ENCODE peak calls at places on chromosomes 11 and 22, in six cellular contexts. T, A, S, Q, I and V are unnamed samples.

GRCh38 chr22:47570300-47570685 is 807.8 kb downstream of the TBC1D22A start:
- DNase-seq in T (no peak), I (no peak), S (no peak), Q (no peak), A (no peak), V (no peak)

GRCh38 chr11:94405062-94405461 is 3.8 kb upstream of the GPR83 start:
- DNase-seq in T (no peak), Q (no peak), A (no peak), I (no peak), S (no peak), V (no peak)

GRCh38 chr11:107293677-107294344 is 163.8 kb downstream of the CWF19L2 start:
- DNase-seq in S (no peak), I (no peak), Q (no peak), T (no peak), A (peak; percentile 5), V (no peak)

GRCh38 chr22:38850941-38851849 is 7.4 kb upstream of the NPTXR start:
- DNase-seq in S (peak; percentile 59), A (peak; percentile 44), T (no peak), I (no peak), Q (no peak), V (peak; percentile 20)

GRCh38 chr11:35242412-35242811 is 103.4 kb downstream of the CD44 start:
- DNase-seq in A (peak; percentile 31), Q (no peak), I (no peak), S (no peak), T (peak; percentile 32), V (no peak)

GRCh38 chr11:20337526-20338154 is 25.9 kb upstream of the HTATIP2 start:
- DNase-seq in A (peak; percentile 20), T (no peak), S (peak; percentile 38), Q (no peak), I (no peak), V (no peak)

GRCh38 chr11:88979641-88980040 is 86.1 kb downstream of the GRM5 start:
- DNase-seq in T (peak; percentile 18), Q (no peak), S (no peak), I (no peak), A (no peak), V (peak; percentile 51)

GRCh38 chr11:8812438-8812837 is 98.6 kb upstream of the AKIP1 start:
- DNase-seq in A (no peak), I (no peak), T (no peak), Q (peak; percentile 44), S (no peak), V (no peak)

GRCh38 chr11:64900263-64900678 is 16.7 kb downstream of the ATG2A start:
- DNase-seq in A (no peak), I (no peak), T (no peak), Q (no peak), S (peak; percentile 59), V (no peak)

GRCh38 chr11:64856382-64857227 is 12.2 kb upstream of the CDC42BPG start:
- DNase-seq in A (peak; percentile 69), S (peak; percentile 81), T (no peak), I (no peak), Q (peak; percentile 53), V (no peak)

GRCh38 chr22:39290724-39291161 is 28.7 kb downstream of the RPL3 start:
- DNase-seq in T (no peak), Q (no peak), I (peak; percentile 81), A (peak; percentile 45), S (peak; percentile 59), V (no peak)

GRCh38 chr11:134581966-134582787 is 170.1 kb upstream of the B3GAT1 start:
- DNase-seq in Q (no peak), A (no peak), T (no peak), S (no peak), I (no peak), V (no peak)

GRCh38 chr11:117843666-117844484 is 19.3 kb upstream of the FXYD2 start:
- DNase-seq in I (peak; percentile 84), A (peak; percentile 56), Q (peak; percentile 87), T (no peak), S (peak; percentile 18), V (peak; percentile 20)

GRCh38 chr22:36425977-36426523 is 38.3 kb upstream of the MYH9 start:
- DNase-seq in A (no peak), Q (peak; percentile 50), I (no peak), T (no peak), S (no peak), V (no peak)

GRCh38 chr11:772429-773390 is 4.6 kb downstream of the GATD1 start:
- DNase-seq in S (no peak), T (no peak), A (no peak), Q (no peak), I (no peak), V (no peak)

GRCh38 chr11:86119062-86119461 is 50.2 kb upstream of the PICALM start:
- DNase-seq in Q (no peak), T (no peak), A (no peak), I (no peak), S (no peak), V (no peak)

GRCh38 chr11:75667831-75668507 is 869 bp downstream of the MAP6 start:
- DNase-seq in I (no peak), S (peak; percentile 35), T (no peak), Q (peak; percentile 33), A (peak; percentile 12), V (no peak)

GRCh38 chr11:45722144-45722543 is 56.7 kb upstream of the CHST1 start:
- DNase-seq in Q (no peak), A (no peak), I (no peak), T (no peak), S (no peak), V (no peak)

GRCh38 chr22:44192098-44192810 is 11.5 kb downstream of the PARVG start:
- DNase-seq in T (no peak), I (no peak), S (no peak), A (peak; percentile 2), Q (no peak), V (no peak)

GRCh38 chr11:81578571-81578970 is 1155.1 kb downstream of the FAM181B start:
- DNase-seq in T (no peak), S (no peak), A (no peak), Q (no peak), I (no peak), V (no peak)

GRCh38 chr22:48711031-48711431 is 1116.6 kb downstream of the BRD1 start:
- DNase-seq in Q (no peak), S (no peak), I (no peak), A (no peak), T (no peak), V (no peak)

GRCh38 chr11:16928052-16928451 is 86.2 kb downstream of the PLEKHA7 start:
- DNase-seq in T (no peak), S (no peak), Q (no peak), I (no peak), A (no peak), V (no peak)

GRCh38 chr22:44147821-44148574 is 32.7 kb upstream of the PARVG start:
- DNase-seq in S (no peak), Q (no peak), T (no peak), A (peak; percentile 18), I (no peak), V (no peak)

GRCh38 chr22:39266398-39267030 is 21.7 kb upstream of the PDGFB start:
- DNase-seq in T (no peak), A (peak; percentile 22), Q (no peak), S (no peak), I (no peak), V (no peak)

GRCh38 chr22:44186121-44186510 is 5.4 kb downstream of the PARVG start:
- DNase-seq in T (no peak), S (no peak), A (no peak), Q (no peak), I (no peak), V (no peak)

GRCh38 chr11:35334385-35335090 is 84.8 kb downstream of the SLC1A2 start:
- DNase-seq in A (no peak), I (no peak), T (no peak), S (no peak), Q (no peak), V (no peak)

GRCh38 chr11:75547617-75548054 is 14.4 kb upstream of the SERPINH1 start:
- DNase-seq in T (no peak), Q (peak; percentile 61), I (no peak), A (no peak), S (peak; percentile 89), V (no peak)

GRCh38 chr11:26134481-26135355 is 197.2 kb upstream of the ANO3 start:
- DNase-seq in S (no peak), T (no peak), A (peak; percentile 31), Q (no peak), I (no peak), V (no peak)
- TF ChIP-seq CTCF in S (no peak), T (peak; percentile 37), A (peak; percentile 61), Q (no peak), I (no peak), V (peak; percentile 45)

DNA sequence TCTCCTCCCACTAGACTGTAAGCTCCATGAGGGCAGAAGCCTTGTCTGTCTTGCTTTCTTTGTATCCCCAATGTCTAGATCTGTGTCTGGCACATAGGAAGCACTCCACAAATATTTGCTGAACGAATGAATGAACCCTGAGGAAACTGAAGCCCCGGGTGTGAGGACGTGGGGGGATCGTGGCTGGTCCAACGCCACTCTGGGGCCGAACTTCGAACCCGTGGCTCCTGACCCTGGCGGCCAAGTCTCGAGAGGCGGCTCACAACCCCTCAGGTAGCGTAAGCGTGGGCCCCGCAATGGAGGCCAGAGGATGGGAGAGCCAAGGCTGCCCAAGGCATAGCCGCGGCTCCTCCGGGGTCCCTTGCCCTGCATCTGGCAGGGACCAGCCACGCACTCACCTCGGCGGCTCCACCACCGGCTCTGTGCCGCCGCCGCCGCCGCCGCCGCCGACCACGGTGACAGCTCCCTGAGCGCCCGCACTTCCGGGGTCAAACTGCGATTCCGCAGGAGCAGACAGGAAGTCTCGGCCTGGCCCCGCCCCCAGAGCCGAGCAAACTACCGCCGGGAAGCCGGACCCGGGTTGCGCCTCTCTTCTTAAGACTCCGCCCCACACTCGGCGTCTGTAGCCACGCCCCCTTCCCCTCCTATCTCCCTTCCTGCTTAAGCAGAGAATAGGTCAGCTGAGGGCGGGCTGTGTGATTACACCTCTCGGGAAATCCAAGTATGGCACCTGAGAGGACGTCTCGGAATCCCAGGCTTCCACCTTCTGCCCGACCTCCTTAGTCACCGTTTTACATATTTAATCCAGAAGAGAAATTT is at the start of gene ASCC2:
- DNase-seq in S (peak; percentile 91), A (peak; percentile 96), Q (peak; percentile 99), T (peak; percentile 82), I (peak; percentile 98), V (peak; percentile 85)
- TF ChIP-seq CTCF in S (no peak), A (no peak), Q (no peak), T (no peak), I (peak; percentile 29), V (no peak)

GRCh38 chr11:125869526-125869925 is 17.9 kb upstream of the HYLS1 start:
- DNase-seq in Q (no peak), I (no peak), S (no peak), A (no peak), T (no peak), V (no peak)
- TF ChIP-seq CTCF in Q (no peak), I (no peak), S (no peak), A (no peak), T (no peak), V (no peak)

GRCh38 chr11:123475478-123475877 is 45.4 kb downstream of the GRAMD1B start:
- DNase-seq in T (no peak), I (no peak), A (peak; percentile 50), S (peak; percentile 22), Q (no peak), V (no peak)

GRCh38 chr11:123477205-123477907 is 47.3 kb downstream of the GRAMD1B start:
- DNase-seq in A (no peak), I (no peak), T (no peak), S (no peak), Q (no peak), V (no peak)

GRCh38 chr11:123479048-123479837 is 49.2 kb downstream of the GRAMD1B start:
- DNase-seq in Q (no peak), I (no peak), S (no peak), A (no peak), T (no peak), V (no peak)

GRCh38 chr11:123480290-123480815 is 50.3 kb downstream of the GRAMD1B start:
- DNase-seq in T (no peak), A (no peak), I (no peak), S (no peak), Q (no peak), V (no peak)

GRCh38 chr11:123478352-123478986 is 48.4 kb downstream of the GRAMD1B start:
- DNase-seq in A (peak; percentile 64), T (no peak), Q (peak; percentile 59), I (no peak), S (peak; percentile 71), V (peak; percentile 63)
- TF ChIP-seq CTCF in A (peak; percentile 72), T (peak; percentile 69), Q (peak; percentile 43), I (peak; percentile 77), S (peak; percentile 69), V (peak; percentile 74)